ENCODE peak calls at places on chromosomes 6 and 20, in eight cellular contexts. Z is HL-60, D is MCF 10A, K is fibroblast of lung, M is GM10248, G is progenitor cell of endocrine pancreas, R is nephron progenitor cell, I is neural crest cell. L is an unnamed sample.

GRCh38 chr20:14199111-14199510 is 138.3 kb downstream of the FLRT3 start:
- DNase-seq in Z (no peak), D (no peak), K (no peak), M (no peak), G (no peak), R (no peak), I (no peak), L (no peak)

GRCh38 chr6:152685819-152686218 is 11.9 kb upstream of the MYCT1 start:
- DNase-seq in Z (no peak), D (no peak), K (no peak), M (no peak), G (no peak), R (no peak), I (no peak), L (no peak)

GRCh38 chr6:100808638-100809275 is 72.4 kb downstream of the ASCC3 start:
- DNase-seq in Z (no peak), D (peak), K (peak), M (no peak), G (no peak), R (no peak), I (no peak), L (no peak)

GRCh38 chr20:48217191-48217590 is 431.9 kb upstream of the SULF2 start:
- DNase-seq in Z (no peak), D (no peak), K (no peak), M (no peak), G (no peak), R (no peak), I (no peak), L (no peak)

GRCh38 chr20:63133481-63134091 is 82.3 kb downstream of the YTHDF1 start:
- DNase-seq in Z (no peak), D (no peak), K (no peak), M (no peak), G (no peak), R (peak), I (no peak), L (no peak)

GRCh38 chr20:53826597-53827291 is 233.1 kb upstream of the ZNF217 start:
- DNase-seq in Z (peak), D (no peak), K (peak), M (no peak), G (no peak), R (no peak), I (no peak), L (no peak)

GRCh38 chr20:47711046-47711752 is 74.1 kb downstream of the SULF2 start:
- DNase-seq in Z (no peak), D (no peak), K (no peak), M (no peak), G (no peak), R (no peak), I (no peak), L (no peak)

GRCh38 chr20:33262658-33263065 is 20.4 kb upstream of the BPIFB1 start:
- DNase-seq in Z (peak), D (peak), K (peak), M (no peak), G (peak), R (peak), I (peak), L (no peak)

GRCh38 chr20:7038029-7038428 is 270.5 kb downstream of the BMP2 start:
- DNase-seq in Z (no peak), D (no peak), K (no peak), M (no peak), G (no peak), R (no peak), I (no peak), L (no peak)

GRCh38 chr20:62303049-62303326 is 191 bp downstream of the ADRM1 start:
- DNase-seq in Z (no peak), D (no peak), K (no peak), M (no peak), G (no peak), R (no peak), I (no peak), L (no peak)

DNA sequence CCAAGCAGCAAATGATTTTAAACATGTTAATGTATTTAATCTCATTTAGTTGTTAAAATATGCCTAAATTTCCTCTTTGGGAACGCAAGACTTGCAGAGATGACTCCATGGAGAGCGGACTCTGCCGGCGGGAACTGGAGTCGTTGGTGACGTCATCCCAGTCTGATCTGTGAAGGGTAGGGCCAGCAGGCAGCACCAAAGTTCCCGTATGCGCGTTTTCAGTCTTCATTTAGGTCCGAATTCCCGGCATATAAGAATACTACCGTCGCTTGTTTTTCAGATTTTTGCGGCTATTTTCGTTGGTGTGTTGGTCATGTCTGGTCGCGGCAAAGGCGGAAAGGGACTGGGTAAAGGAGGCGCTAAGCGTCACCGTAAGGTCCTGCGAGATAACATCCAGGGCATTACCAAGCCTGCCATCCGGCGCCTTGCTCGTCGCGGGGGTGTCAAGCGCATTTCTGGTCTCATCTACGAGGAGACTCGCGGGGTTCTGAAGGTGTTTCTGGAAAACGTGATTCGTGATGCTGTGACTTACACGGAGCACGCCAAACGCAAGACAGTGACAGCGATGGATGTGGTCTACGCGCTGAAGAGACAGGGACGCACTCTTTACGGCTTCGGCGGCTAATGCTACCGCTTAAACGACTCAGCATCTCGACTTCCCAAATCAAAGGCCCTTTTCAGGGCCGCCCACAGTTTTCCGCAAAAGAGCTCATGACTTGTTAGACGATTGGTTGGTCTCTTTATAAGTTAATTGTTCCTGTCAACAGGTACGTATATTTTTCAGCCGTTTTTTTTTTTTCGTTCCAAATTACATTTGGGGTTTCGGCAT is 117.3 kb downstream of the HFE start:
- DNase-seq in Z (peak), D (peak), K (peak), M (peak), G (peak), R (peak), I (peak), L (peak)
- TF ChIP-seq CTCF in Z (no peak), D (no peak), K (peak), M (peak), G (peak), R (no peak), I (peak), L (no peak)

DNA sequence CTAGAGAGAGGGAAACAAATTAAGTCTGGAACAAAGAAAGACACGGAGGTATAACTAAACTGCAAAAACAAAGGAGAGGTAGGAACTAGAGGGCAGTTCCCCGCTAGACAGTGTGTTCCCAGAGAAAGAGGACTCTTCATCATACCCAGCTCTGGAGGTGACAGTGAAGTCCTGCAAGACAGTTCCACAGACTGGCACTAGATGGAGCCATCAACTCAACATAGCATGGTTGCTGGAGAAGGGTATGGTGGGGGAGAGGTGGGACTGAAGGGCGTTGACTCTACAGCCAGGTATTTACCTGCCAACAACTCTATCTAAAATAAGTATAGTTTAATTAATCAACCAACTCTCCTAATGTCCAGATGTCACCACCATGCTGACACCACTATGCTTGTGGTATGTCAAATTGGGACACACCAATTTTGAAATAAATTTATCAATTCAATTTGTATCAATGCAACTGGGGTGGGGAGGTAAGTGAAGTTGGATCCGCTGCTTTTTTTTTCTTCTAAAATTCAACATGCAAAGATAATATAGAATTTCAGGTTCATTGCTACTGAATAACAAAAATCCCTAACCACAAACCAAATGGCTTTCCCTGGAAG is 9.7 kb downstream of the BACH2 start:
- DNase-seq in Z (peak), D (peak), K (peak), M (peak), G (peak), R (peak), I (peak), L (no peak)
- TF ChIP-seq CTCF in Z (peak), D (peak), K (peak), M (peak), G (peak), R (peak), I (peak), L (peak)

DNA sequence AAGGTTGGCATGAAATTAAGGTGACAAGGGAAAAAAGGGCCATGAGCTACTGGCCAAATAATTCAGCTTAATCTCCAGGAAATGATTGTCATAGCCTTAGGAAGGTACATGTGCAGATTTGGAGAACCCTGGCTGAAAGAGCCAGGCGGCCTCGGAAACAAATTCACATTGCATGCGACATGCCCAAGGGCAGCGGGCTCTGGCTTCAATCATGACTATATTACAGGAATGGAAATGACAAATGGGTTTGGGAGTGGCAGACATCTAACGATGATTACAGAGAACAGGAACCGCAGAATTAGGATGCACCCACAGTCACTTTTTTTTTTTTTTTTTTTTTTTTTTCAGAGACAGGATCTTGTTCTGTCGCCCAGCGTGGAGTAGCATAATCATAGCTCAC is 112.4 kb upstream of the SALL4 start:
- DNase-seq in Z (no peak), D (no peak), K (no peak), M (no peak), G (no peak), R (no peak), I (no peak), L (no peak)
- TF ChIP-seq CTCF in Z (no peak), D (no peak), K (no peak), M (no peak), G (no peak), R (no peak), I (no peak), L (no peak)

DNA sequence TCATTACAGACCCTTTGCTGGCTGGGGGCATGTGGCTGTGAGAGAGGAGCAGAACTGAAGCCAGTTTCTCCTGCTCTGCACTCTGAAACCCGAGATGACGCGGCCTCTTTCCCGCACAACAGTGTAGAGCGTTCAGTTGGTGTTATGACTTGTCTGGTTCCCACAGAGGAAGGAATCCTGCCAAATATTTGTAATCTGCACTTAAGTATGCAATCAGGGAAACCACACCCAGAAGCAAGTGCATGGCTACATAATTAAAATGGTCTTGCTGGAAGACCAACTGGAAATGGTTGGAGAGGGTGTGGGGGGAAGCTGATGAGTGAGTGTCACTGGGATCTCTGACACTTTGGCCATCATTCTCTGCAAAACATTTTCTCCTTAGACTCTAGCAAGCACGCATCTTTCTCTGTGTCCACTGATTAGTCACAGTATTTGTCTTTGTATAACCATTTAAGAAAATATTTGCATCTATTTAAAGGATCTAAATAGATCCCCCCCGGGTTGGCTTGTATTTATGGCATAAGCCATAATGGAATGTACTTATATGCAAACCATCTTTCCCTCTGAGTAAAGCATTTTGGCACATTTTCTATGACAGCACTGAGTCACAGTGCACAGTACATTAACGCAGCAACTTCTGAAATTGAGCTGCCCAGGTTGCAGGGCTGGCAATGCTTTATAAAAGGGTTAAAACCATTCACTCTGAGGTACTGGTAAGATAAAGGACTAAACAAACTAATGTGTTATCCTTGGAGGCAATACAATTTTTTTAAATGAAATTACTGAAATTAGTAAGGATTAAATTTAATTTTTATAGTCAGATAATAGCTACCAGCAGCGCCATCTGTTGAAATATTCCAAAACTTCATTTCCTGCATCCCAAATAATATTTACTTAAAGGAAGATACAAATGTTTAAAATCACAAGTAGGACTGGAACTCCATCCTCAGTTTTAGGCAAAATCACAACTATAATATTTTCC is 76.7 kb downstream of the FOXC1 start:
- DNase-seq in Z (no peak), D (peak), K (peak), M (no peak), G (no peak), R (no peak), I (no peak), L (no peak)
- TF ChIP-seq CTCF in Z (no peak), D (peak), K (no peak), M (no peak), G (peak), R (peak), I (peak), L (no peak)

GRCh38 chr6:149642829-149643580 is 5.5 kb downstream of the KATNA1 start:
- DNase-seq in Z (no peak), D (no peak), K (no peak), M (peak), G (no peak), R (no peak), I (no peak), L (no peak)
- TF ChIP-seq CTCF in Z (no peak), D (no peak), K (no peak), M (no peak), G (no peak), R (no peak), I (no peak), L (no peak)